ENCODE peak calls at places on chromosomes 7 and 10, in ten cellular contexts. One of them, this sample, is unnamed.

GRCh38 chr7:132239422-132239994 is 336.8 kb downstream of the PLXNA4 start:
- DNase-seq in PC-9: no peak
- DNase-seq in SK-N-SH: no peak
- DNase-seq in upper lobe of right lung: no peak
- DNase-seq in A549: no peak
- DNase-seq in fibroblast of lung: no peak
- DNase-seq in astrocyte: no peak
- DNase-seq in ascending aorta: no peak
- DNase-seq in GM12878: no peak
- DNase-seq in tibial artery: no peak
- DNase-seq in this sample: no peak

GRCh38 chr10:15068802-15069201 is 19.8 kb downstream of the ACBD7 start:
- DNase-seq in astrocyte: peak; percentile 3
- DNase-seq in SK-N-SH: no peak
- DNase-seq in GM12878: no peak
- DNase-seq in A549: no peak
- DNase-seq in upper lobe of right lung: no peak
- DNase-seq in PC-9: no peak
- DNase-seq in fibroblast of lung: peak; percentile 24
- DNase-seq in ascending aorta: no peak
- DNase-seq in tibial artery: no peak
- DNase-seq in this sample: no peak

GRCh38 chr7:12584940-12585339 is 14.4 kb downstream of the SCIN start:
- DNase-seq in upper lobe of right lung: no peak
- DNase-seq in ascending aorta: no peak
- DNase-seq in fibroblast of lung: peak; percentile 51
- DNase-seq in astrocyte: peak; percentile 51
- DNase-seq in tibial artery: peak; percentile 29
- DNase-seq in GM12878: peak; percentile 46
- DNase-seq in PC-9: peak; percentile 53
- DNase-seq in SK-N-SH: no peak
- DNase-seq in A549: peak; percentile 70
- DNase-seq in this sample: no peak

GRCh38 chr10:121891103-121891502 is 36.7 kb downstream of the ATE1 start:
- DNase-seq in SK-N-SH: no peak
- DNase-seq in fibroblast of lung: no peak
- DNase-seq in ascending aorta: no peak
- DNase-seq in astrocyte: no peak
- DNase-seq in tibial artery: no peak
- DNase-seq in A549: no peak
- DNase-seq in upper lobe of right lung: no peak
- DNase-seq in GM12878: no peak
- DNase-seq in PC-9: no peak
- DNase-seq in this sample: no peak

GRCh38 chr10:22218448-22218847 is 633 bp upstream of the EBLN1 start:
- DNase-seq in fibroblast of lung: no peak
- DNase-seq in upper lobe of right lung: no peak
- DNase-seq in A549: no peak
- DNase-seq in ascending aorta: no peak
- DNase-seq in GM12878: no peak
- DNase-seq in PC-9: no peak
- DNase-seq in astrocyte: no peak
- DNase-seq in tibial artery: no peak
- DNase-seq in SK-N-SH: no peak
- DNase-seq in this sample: no peak

GRCh38 chr10:50625663-50626062 is 1.9 kb upstream of the SGMS1 start:
- DNase-seq in ascending aorta: no peak
- DNase-seq in tibial artery: no peak
- DNase-seq in GM12878: no peak
- DNase-seq in upper lobe of right lung: no peak
- DNase-seq in PC-9: no peak
- DNase-seq in astrocyte: no peak
- DNase-seq in A549: no peak
- DNase-seq in SK-N-SH: peak; percentile 22
- DNase-seq in fibroblast of lung: no peak
- DNase-seq in this sample: no peak

GRCh38 chr7:149714910-149715471 is 58.4 kb downstream of the ZNF467 start:
- DNase-seq in fibroblast of lung: peak; percentile 21
- DNase-seq in upper lobe of right lung: peak; percentile 75
- DNase-seq in astrocyte: no peak
- DNase-seq in tibial artery: no peak
- DNase-seq in A549: no peak
- DNase-seq in GM12878: no peak
- DNase-seq in ascending aorta: peak; percentile 74
- DNase-seq in PC-9: no peak
- DNase-seq in SK-N-SH: no peak
- DNase-seq in this sample: peak; percentile 54

GRCh38 chr10:36256905-36257304 is 614.8 kb upstream of the FZD8 start:
- DNase-seq in tibial artery: peak; percentile 24
- DNase-seq in astrocyte: peak; percentile 60
- DNase-seq in SK-N-SH: no peak
- DNase-seq in ascending aorta: no peak
- DNase-seq in GM12878: no peak
- DNase-seq in upper lobe of right lung: no peak
- DNase-seq in A549: no peak
- DNase-seq in fibroblast of lung: peak; percentile 66
- DNase-seq in PC-9: no peak
- DNase-seq in this sample: no peak

GRCh38 chr7:26659121-26659520 is 205.3 kb downstream of the SKAP2 start:
- DNase-seq in GM12878: no peak
- DNase-seq in ascending aorta: no peak
- DNase-seq in fibroblast of lung: no peak
- DNase-seq in upper lobe of right lung: no peak
- DNase-seq in A549: no peak
- DNase-seq in SK-N-SH: no peak
- DNase-seq in astrocyte: no peak
- DNase-seq in tibial artery: no peak
- DNase-seq in PC-9: no peak
- DNase-seq in this sample: no peak

GRCh38 chr7:39582536-39582935 is 16.3 kb downstream of the YAE1 start:
- DNase-seq in ascending aorta: no peak
- DNase-seq in A549: no peak
- DNase-seq in SK-N-SH: no peak
- DNase-seq in astrocyte: no peak
- DNase-seq in GM12878: no peak
- DNase-seq in tibial artery: no peak
- DNase-seq in upper lobe of right lung: no peak
- DNase-seq in fibroblast of lung: no peak
- DNase-seq in PC-9: no peak
- DNase-seq in this sample: no peak

GRCh38 chr10:74896788-74897527 is 70.6 kb downstream of the KAT6B start:
- DNase-seq in astrocyte: no peak
- DNase-seq in fibroblast of lung: no peak
- DNase-seq in A549: no peak
- DNase-seq in tibial artery: no peak
- DNase-seq in ascending aorta: no peak
- DNase-seq in PC-9: no peak
- DNase-seq in GM12878: no peak
- DNase-seq in SK-N-SH: no peak
- DNase-seq in upper lobe of right lung: no peak
- DNase-seq in this sample: no peak

GRCh38 chr7:51344406-51344805 is 27.8 kb upstream of the COBL start:
- DNase-seq in astrocyte: no peak
- DNase-seq in upper lobe of right lung: no peak
- DNase-seq in fibroblast of lung: peak; percentile 3
- DNase-seq in tibial artery: no peak
- DNase-seq in ascending aorta: no peak
- DNase-seq in A549: no peak
- DNase-seq in GM12878: no peak
- DNase-seq in SK-N-SH: no peak
- DNase-seq in PC-9: peak; percentile 93
- DNase-seq in this sample: no peak

GRCh38 chr7:142353147-142354058 is 95.5 kb upstream of the PRSS58 start:
- DNase-seq in ascending aorta: no peak
- DNase-seq in GM12878: no peak
- DNase-seq in astrocyte: no peak
- DNase-seq in tibial artery: no peak
- DNase-seq in A549: no peak
- DNase-seq in PC-9: no peak
- DNase-seq in fibroblast of lung: no peak
- DNase-seq in upper lobe of right lung: no peak
- DNase-seq in SK-N-SH: no peak
- DNase-seq in this sample: no peak
- H3K4me1 ChIP-seq in ascending aorta: no peaks in the 10 kb centered on the region
- H3K4me1 ChIP-seq in GM12878: no peaks in the 10 kb centered on the region
- H3K4me1 ChIP-seq in astrocyte: no peaks in the 10 kb centered on the region
- H3K4me1 ChIP-seq in tibial artery: no peaks in the 10 kb centered on the region
- H3K4me1 ChIP-seq in A549: no peaks in the 10 kb centered on the region
- H3K4me1 ChIP-seq in PC-9: peaks cover 24% of the 10 kb centered on the region
- H3K4me1 ChIP-seq in fibroblast of lung: no peaks in the 10 kb centered on the region
- H3K4me1 ChIP-seq in upper lobe of right lung: no peaks in the 10 kb centered on the region
- H3K4me1 ChIP-seq in SK-N-SH: no peaks in the 10 kb centered on the region
- H3K4me1 ChIP-seq in this sample: no peaks in the 10 kb centered on the region

DNA sequence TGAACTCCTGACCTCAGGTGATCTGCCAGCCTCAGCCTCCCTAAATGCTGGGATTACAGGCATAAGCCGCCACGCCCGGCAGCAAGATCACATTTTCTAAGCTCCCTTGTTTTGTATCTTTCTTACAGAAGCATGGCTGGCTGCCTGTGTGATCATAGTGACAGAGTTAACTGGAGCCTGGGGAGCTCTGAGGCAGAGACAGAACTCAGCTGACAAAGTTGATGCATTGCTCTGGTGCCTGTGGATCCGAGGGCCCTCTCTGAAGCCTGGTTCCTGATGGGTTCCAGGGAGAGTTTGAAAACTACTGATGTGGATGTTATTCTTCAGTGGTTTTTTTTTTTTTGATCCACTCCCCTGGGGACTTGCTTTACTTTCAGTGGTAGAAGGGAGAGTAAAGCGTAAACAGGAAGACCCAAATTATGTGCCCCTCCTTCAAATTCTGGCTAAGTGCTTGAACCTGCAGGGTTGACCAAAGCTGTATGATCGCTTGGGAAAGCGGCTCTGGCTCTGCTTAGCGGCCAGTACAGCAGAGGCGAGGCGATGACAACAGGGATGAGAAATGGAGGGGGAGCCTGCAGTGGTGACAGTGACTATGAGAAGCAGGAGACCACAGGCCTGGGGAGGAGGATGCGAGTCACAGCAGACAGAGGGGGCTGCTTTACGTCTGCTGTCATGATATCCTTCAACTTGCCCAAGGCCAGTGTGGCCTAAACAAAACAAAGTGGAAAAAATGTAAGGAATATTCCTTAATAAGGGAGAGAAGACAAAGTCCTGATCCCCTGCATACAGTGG is 6.8 kb upstream of the EFCAB10 start:
- DNase-seq in upper lobe of right lung: no peak
- DNase-seq in SK-N-SH: peak; percentile 74
- DNase-seq in fibroblast of lung: peak; percentile 11
- DNase-seq in astrocyte: no peak
- DNase-seq in A549: no peak
- DNase-seq in GM12878: no peak
- DNase-seq in ascending aorta: no peak
- DNase-seq in PC-9: no peak
- DNase-seq in tibial artery: no peak
- DNase-seq in this sample: no peak
- H3K27ac ChIP-seq in upper lobe of right lung: no peak overlapping the region
- H3K27ac ChIP-seq in SK-N-SH: no peak overlapping the region
- H3K27ac ChIP-seq in fibroblast of lung: no peak overlapping the region
- H3K27ac ChIP-seq in astrocyte: no peak overlapping the region
- H3K27ac ChIP-seq in A549: no peak overlapping the region
- H3K27ac ChIP-seq in GM12878: no peak overlapping the region
- H3K27ac ChIP-seq in ascending aorta: no peak overlapping the region
- H3K27ac ChIP-seq in PC-9: no peak overlapping the region
- H3K27ac ChIP-seq in tibial artery: no peak overlapping the region
- H3K27ac ChIP-seq in this sample: no peak overlapping the region

GRCh38 chr7:8177109-8177933 is 84.6 kb downstream of the ICA1 start:
- DNase-seq in A549: no peak
- DNase-seq in astrocyte: no peak
- DNase-seq in tibial artery: no peak
- DNase-seq in upper lobe of right lung: no peak
- DNase-seq in SK-N-SH: no peak
- DNase-seq in GM12878: no peak
- DNase-seq in ascending aorta: no peak
- DNase-seq in PC-9: no peak
- DNase-seq in fibroblast of lung: no peak
- DNase-seq in this sample: no peak
- H3K4me3 ChIP-seq in A549: no peak overlapping the region
- H3K4me3 ChIP-seq in astrocyte: no peak overlapping the region
- H3K4me3 ChIP-seq in tibial artery: no peak overlapping the region
- H3K4me3 ChIP-seq in upper lobe of right lung: no peak overlapping the region
- H3K4me3 ChIP-seq in SK-N-SH: no peak overlapping the region
- H3K4me3 ChIP-seq in GM12878: peak overlapping the region; percentile 8
- H3K4me3 ChIP-seq in ascending aorta: no peak overlapping the region
- H3K4me3 ChIP-seq in PC-9: no peak overlapping the region
- H3K4me3 ChIP-seq in fibroblast of lung: no peak overlapping the region
- H3K4me3 ChIP-seq in this sample: no peak overlapping the region

GRCh38 chr10:132914732-132915131 is 27.6 kb downstream of the CFAP46 start:
- DNase-seq in PC-9: no peak
- DNase-seq in fibroblast of lung: no peak
- DNase-seq in SK-N-SH: no peak
- DNase-seq in astrocyte: no peak
- DNase-seq in ascending aorta: peak; percentile 34
- DNase-seq in GM12878: no peak
- DNase-seq in A549: no peak
- DNase-seq in tibial artery: no peak
- DNase-seq in upper lobe of right lung: peak; percentile 42
- DNase-seq in this sample: peak; percentile 45

GRCh38 chr10:132915411-132915810 is 27.0 kb downstream of the CFAP46 start:
- DNase-seq in SK-N-SH: no peak
- DNase-seq in ascending aorta: peak; percentile 44
- DNase-seq in tibial artery: no peak
- DNase-seq in fibroblast of lung: no peak
- DNase-seq in GM12878: no peak
- DNase-seq in upper lobe of right lung: peak; percentile 50
- DNase-seq in PC-9: no peak
- DNase-seq in A549: no peak
- DNase-seq in astrocyte: no peak
- DNase-seq in this sample: peak; percentile 37

GRCh38 chr10:132912685-132913558 is 29.4 kb downstream of the CFAP46 start:
- DNase-seq in ascending aorta: peak; percentile 48
- DNase-seq in A549: no peak
- DNase-seq in astrocyte: no peak
- DNase-seq in upper lobe of right lung: peak; percentile 60
- DNase-seq in PC-9: no peak
- DNase-seq in tibial artery: peak; percentile 12
- DNase-seq in fibroblast of lung: no peak
- DNase-seq in SK-N-SH: no peak
- DNase-seq in GM12878: no peak
- DNase-seq in this sample: no peak

GRCh38 chr10:132912225-132912684 is 30.1 kb downstream of the CFAP46 start:
- DNase-seq in ascending aorta: no peak
- DNase-seq in upper lobe of right lung: no peak
- DNase-seq in GM12878: no peak
- DNase-seq in fibroblast of lung: no peak
- DNase-seq in astrocyte: no peak
- DNase-seq in A549: no peak
- DNase-seq in PC-9: no peak
- DNase-seq in SK-N-SH: no peak
- DNase-seq in tibial artery: no peak
- DNase-seq in this sample: no peak

GRCh38 chr10:132913559-132914115 is 28.7 kb downstream of the CFAP46 start:
- DNase-seq in GM12878: no peak
- DNase-seq in A549: no peak
- DNase-seq in fibroblast of lung: no peak
- DNase-seq in astrocyte: no peak
- DNase-seq in PC-9: no peak
- DNase-seq in tibial artery: no peak
- DNase-seq in SK-N-SH: no peak
- DNase-seq in upper lobe of right lung: peak; percentile 43
- DNase-seq in ascending aorta: peak; percentile 12
- DNase-seq in this sample: peak; percentile 52
- H3K4me1 ChIP-seq in GM12878: no peaks in the 10 kb centered on the region
- H3K4me1 ChIP-seq in A549: no peaks in the 10 kb centered on the region
- H3K4me1 ChIP-seq in fibroblast of lung: no peaks in the 10 kb centered on the region
- H3K4me1 ChIP-seq in astrocyte: no peaks in the 10 kb centered on the region
- H3K4me1 ChIP-seq in PC-9: no peaks in the 10 kb centered on the region
- H3K4me1 ChIP-seq in tibial artery: no peaks in the 10 kb centered on the region
- H3K4me1 ChIP-seq in SK-N-SH: no peaks in the 10 kb centered on the region
- H3K4me1 ChIP-seq in upper lobe of right lung: no peaks in the 10 kb centered on the region
- H3K4me1 ChIP-seq in ascending aorta: no peaks in the 10 kb centered on the region
- H3K4me1 ChIP-seq in this sample: no peaks in the 10 kb centered on the region

This sample was measured in RWPE2.